ENCODE peak calls at places on chromosomes 11 and 22, in four cellular contexts. Y is stomach; U is nucleus accumbens; D is stimulated activated CD4-positive, alpha-beta T cell treated with anti-CD3 and anti-CD28 coated beads, Interleukin-2, amount 100 ng/mL, for 48 hours. E is an unnamed sample.

GRCh38 chr11:89660234-89660633 is 49.9 kb upstream of the TRIM77 start:
- DNase-seq in Y (no peak), U (no peak), D (no peak), E (no peak)

GRCh38 chr22:25359601-25360261 is 140.3 kb downstream of the CRYBB2 start:
- DNase-seq in Y (no peak), U (no peak), D (no peak), E (no peak)

GRCh38 chr11:17986007-17986710 is 26.7 kb downstream of the SERGEF start:
- DNase-seq in Y (no peak), U (no peak), D (no peak), E (no peak)

GRCh38 chr22:26972281-26972680 is 314.9 kb downstream of the MIAT start:
- DNase-seq in Y (no peak), U (no peak), D (no peak), E (no peak)

GRCh38 chr11:131839326-131839725 is 468.9 kb downstream of the NTM start:
- DNase-seq in Y (no peak), U (no peak), D (no peak), E (no peak)

GRCh38 chr11:75303544-75304224 is 47.8 kb downstream of the ARRB1 start:
- DNase-seq in Y (no peak), U (peak), D (no peak), E (no peak)

GRCh38 chr22:29654420-29654819 is 51.0 kb downstream of the NF2 start:
- DNase-seq in Y (no peak), U (no peak), D (no peak), E (no peak)

GRCh38 chr11:88448131-88448530 is 110.6 kb upstream of the CTSC start:
- DNase-seq in Y (no peak), U (no peak), D (no peak), E (no peak)

GRCh38 chr22:49688516-49689254 is 139.0 kb downstream of the BRD1 start:
- DNase-seq in Y (no peak), U (no peak), D (no peak), E (no peak)

GRCh38 chr22:43230983-43231723 is 44.2 kb upstream of the TTLL12 start:
- DNase-seq in Y (peak), U (no peak), D (peak), E (peak)

GRCh38 chr11:15743244-15743629 is 613.1 kb downstream of the SOX6 start:
- DNase-seq in Y (no peak), U (no peak), D (no peak), E (no peak)

GRCh38 chr11:126329644-126330200 is 25.8 kb upstream of the ST3GAL4 start:
- DNase-seq in Y (no peak), U (no peak), D (no peak), E (no peak)

GRCh38 chr11:60504219-60504618 is 11.0 kb upstream of the MS4A13 start:
- DNase-seq in Y (no peak), U (no peak), D (no peak), E (no peak)

E was measured in effector memory CD4-positive, alpha-beta T cell.